ENCODE peak calls at places on chromosomes 6 and 20, in five cellular contexts. M is heart left ventricle, R is endothelial cell of umbilical vein, O is IMR-90, X is ovary. Z is an unnamed sample.

GRCh38 chr6:161455848-161456247 is 182.0 kb upstream of the AGPAT4 start:
- DNase-seq in M (no peak), X (no peak), R (no peak), O (no peak), Z (no peak)

GRCh38 chr6:835476-836160 is 142.7 kb upstream of the EXOC2 start:
- DNase-seq in O (no peak), R (no peak), X (no peak), M (no peak), Z (no peak)

GRCh38 chr6:71211799-71212198 is 76.8 kb upstream of the OGFRL1 start:
- DNase-seq in O (no peak), X (no peak), R (no peak), M (no peak), Z (no peak)

GRCh38 chr6:16179970-16180431 is 51.1 kb downstream of the MYLIP start:
- DNase-seq in X (no peak), M (no peak), R (no peak), O (no peak), Z (no peak)

GRCh38 chr6:170383466-170384075 is 77.0 kb downstream of the FAM120B start:
- DNase-seq in M (no peak), X (no peak), R (no peak), O (no peak), Z (peak; percentile 20)

GRCh38 chr20:55740076-55740475 is 265.2 kb downstream of the CBLN4 start:
- DNase-seq in O (no peak), R (no peak), X (no peak), M (no peak), Z (no peak)

GRCh38 chr6:151089916-151090443 is 149.8 kb upstream of the AKAP12 start:
- DNase-seq in O (no peak), R (no peak), M (no peak), X (no peak), Z (no peak)

GRCh38 chr6:129709451-129709908 is 497 bp downstream of the ARHGAP18 start:
- DNase-seq in X (peak; percentile 47), M (no peak), O (peak; percentile 58), R (peak; percentile 70), Z (no peak)

GRCh38 chr20:14673164-14673563 is 335.8 kb upstream of the FLRT3 start:
- DNase-seq in X (no peak), R (no peak), O (no peak), M (no peak), Z (no peak)

GRCh38 chr6:11098009-11098408 is 4.4 kb downstream of the SMIM13 start:
- DNase-seq in O (no peak), X (no peak), R (no peak), M (no peak), Z (no peak)

GRCh38 chr20:38178065-38178471 is 13.0 kb upstream of the TGM2 start:
- DNase-seq in R (no peak), M (no peak), O (peak; percentile 38), X (no peak), Z (no peak)

GRCh38 chr6:154213782-154214181 is 142.8 kb downstream of the IPCEF1 start:
- DNase-seq in M (no peak), O (no peak), R (no peak), X (no peak), Z (no peak)

GRCh38 chr6:52227495-52227894 is 16.8 kb downstream of the IL17F start:
- DNase-seq in X (no peak), M (no peak), O (peak; percentile 1), R (no peak), Z (no peak)

GRCh38 chr6:128252293-128253176 is 267.9 kb downstream of the PTPRK start:
- DNase-seq in M (no peak), O (peak; percentile 37), R (no peak), X (no peak), Z (no peak)

GRCh38 chr20:6017880-6018279 is 36.0 kb downstream of the LRRN4 start:
- DNase-seq in X (no peak), O (no peak), M (no peak), R (no peak), Z (no peak)

GRCh38 chr6:9516207-9516606 is 898.7 kb downstream of the TFAP2A start:
- DNase-seq in R (no peak), O (peak; percentile 83), X (no peak), M (no peak), Z (no peak)

GRCh38 chr6:156866181-156866862 is 89.1 kb downstream of the ARID1B start:
- DNase-seq in M (no peak), O (peak; percentile 73), X (no peak), R (peak; percentile 43), Z (no peak)

GRCh38 chr6:169849396-169849795 is 98.0 kb downstream of the ERMARD start:
- DNase-seq in M (peak; percentile 48), O (no peak), X (no peak), R (no peak), Z (no peak)

GRCh38 chr20:671252-672030 is 4.2 kb downstream of the SCRT2 start:
- DNase-seq in M (no peak), O (no peak), R (no peak), X (no peak), Z (no peak)

GRCh38 chr20:53839423-53840176 is 230.8 kb downstream of the BCAS1 start:
- DNase-seq in X (no peak), O (no peak), M (peak; percentile 68), R (no peak), Z (no peak)

GRCh38 chr6:11650297-11650696 is 112.7 kb downstream of the TMEM170B start:
- DNase-seq in M (no peak), X (no peak), R (peak; percentile 99), O (peak; percentile 90), Z (no peak)

GRCh38 chr6:125821825-125822281 is 31.1 kb downstream of the NCOA7 start:
- DNase-seq in O (no peak), X (no peak), M (no peak), R (peak; percentile 99), Z (no peak)

GRCh38 chr6:15870354-15871043 is 207.7 kb upstream of the DTNBP1 start:
- DNase-seq in R (peak; percentile 91), O (no peak), M (no peak), X (no peak), Z (no peak)

GRCh38 chr20:62365814-62366369 is 1.2 kb downstream of the LAMA5 start:
- DNase-seq in O (no peak), R (no peak), M (peak; percentile 72), X (peak; percentile 29), Z (no peak)

GRCh38 chr6:144675231-144675861 is 390.2 kb downstream of the UTRN start:
- DNase-seq in O (peak; percentile 52), M (no peak), X (no peak), R (peak; percentile 17), Z (peak; percentile 81)

GRCh38 chr20:40582531-40582930 is 106.5 kb downstream of the MAFB start:
- DNase-seq in R (no peak), M (no peak), X (no peak), O (no peak), Z (no peak)

GRCh38 chr6:11223296-11223695 is 9.2 kb downstream of the NEDD9 start:
- DNase-seq in M (no peak), O (no peak), R (peak; percentile 66), X (no peak), Z (no peak)

GRCh38 chr6:78916411-78916810 is 49.1 kb downstream of the IRAK1BP1 start:
- DNase-seq in M (no peak), X (no peak), R (no peak), O (no peak), Z (no peak)

GRCh38 chr20:50067018-50067417 is 45.9 kb downstream of the UBE2V1 start:
- DNase-seq in R (no peak), O (no peak), M (peak; percentile 24), X (no peak), Z (no peak)

GRCh38 chr6:118249680-118250079 is 298.4 kb upstream of the PLN start:
- DNase-seq in O (no peak), X (no peak), M (no peak), R (peak; percentile 18), Z (no peak)

GRCh38 chr6:40352006-40352405 is 235.2 kb downstream of the LRFN2 start:
- DNase-seq in R (no peak), X (no peak), O (no peak), M (no peak), Z (peak; percentile 42)

GRCh38 chr6:122033564-122034181 is 365.8 kb upstream of the HSF2 start:
- DNase-seq in O (peak; percentile 70), R (peak; percentile 69), M (no peak), X (no peak), Z (no peak)

DNA sequence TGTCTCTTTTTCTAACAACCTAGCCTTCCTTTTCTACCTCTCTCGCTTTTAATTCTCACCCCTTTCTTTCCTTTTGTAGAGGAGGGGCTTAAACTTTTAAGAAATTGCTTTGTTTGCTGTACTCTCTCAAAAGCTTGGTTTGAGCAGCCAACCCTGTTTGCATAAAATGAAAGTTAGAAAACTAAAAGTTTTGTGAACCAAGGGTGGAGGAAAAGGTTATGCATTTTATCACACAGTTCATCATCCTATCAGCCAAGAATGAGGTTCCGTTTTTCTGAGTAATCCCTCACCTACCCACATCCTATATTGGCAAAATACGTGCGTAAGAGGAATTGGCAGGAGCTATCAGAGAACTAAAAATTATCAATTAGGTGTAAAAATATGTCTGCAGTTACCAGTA is 42.8 kb upstream of the LOC128125822 start:
- DNase-seq in M (no peak), O (no peak), R (no peak), X (no peak), Z (no peak)
- TF ChIP-seq POLR2A in M (no peak), O (no peak), R (no peak), X (no peak), Z (no peak)

DNA sequence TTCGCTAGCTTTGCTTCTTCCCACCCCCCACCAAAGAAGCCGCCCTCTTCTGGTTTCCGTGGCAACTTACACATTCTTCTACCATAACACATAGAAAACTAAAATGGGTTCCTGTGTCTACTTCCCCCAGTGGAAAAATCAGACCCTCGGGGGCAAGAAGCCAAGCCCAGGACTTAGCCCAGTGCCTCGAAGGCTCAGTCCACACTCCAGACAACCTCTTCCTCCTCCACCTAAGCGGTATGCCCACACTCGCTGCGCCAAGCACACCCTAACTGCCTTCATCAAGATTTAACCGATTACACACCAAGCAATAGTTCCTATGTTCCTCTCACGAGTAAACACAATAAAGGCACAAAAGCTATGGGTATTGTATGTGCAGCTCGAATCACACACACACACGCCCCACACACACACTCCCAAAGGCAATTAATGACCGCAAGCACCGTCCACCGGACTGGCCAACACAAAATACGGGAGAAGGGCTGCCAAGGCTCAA is 537 bp downstream of the PPIL4 start:
- DNase-seq in X (peak; percentile 58), R (peak; percentile 86), O (peak; percentile 73), M (no peak), Z (peak; percentile 42)
- TF ChIP-seq CTCF in X (no peak), R (no peak), O (peak; percentile 23), M (no peak), Z (no peak)

GRCh38 chr20:51563141-51563596 is 20.6 kb upstream of the NFATC2 start:
- DNase-seq in R (no peak), M (no peak), X (no peak), O (no peak), Z (no peak)
- H3K4me3 ChIP-seq in R (peak overlapping the region; percentile 62), M (peak overlapping the region; percentile 56), X (peak overlapping the region; percentile 50), O (peak overlapping the region; percentile 54), Z (no peak overlapping the region)

DNA sequence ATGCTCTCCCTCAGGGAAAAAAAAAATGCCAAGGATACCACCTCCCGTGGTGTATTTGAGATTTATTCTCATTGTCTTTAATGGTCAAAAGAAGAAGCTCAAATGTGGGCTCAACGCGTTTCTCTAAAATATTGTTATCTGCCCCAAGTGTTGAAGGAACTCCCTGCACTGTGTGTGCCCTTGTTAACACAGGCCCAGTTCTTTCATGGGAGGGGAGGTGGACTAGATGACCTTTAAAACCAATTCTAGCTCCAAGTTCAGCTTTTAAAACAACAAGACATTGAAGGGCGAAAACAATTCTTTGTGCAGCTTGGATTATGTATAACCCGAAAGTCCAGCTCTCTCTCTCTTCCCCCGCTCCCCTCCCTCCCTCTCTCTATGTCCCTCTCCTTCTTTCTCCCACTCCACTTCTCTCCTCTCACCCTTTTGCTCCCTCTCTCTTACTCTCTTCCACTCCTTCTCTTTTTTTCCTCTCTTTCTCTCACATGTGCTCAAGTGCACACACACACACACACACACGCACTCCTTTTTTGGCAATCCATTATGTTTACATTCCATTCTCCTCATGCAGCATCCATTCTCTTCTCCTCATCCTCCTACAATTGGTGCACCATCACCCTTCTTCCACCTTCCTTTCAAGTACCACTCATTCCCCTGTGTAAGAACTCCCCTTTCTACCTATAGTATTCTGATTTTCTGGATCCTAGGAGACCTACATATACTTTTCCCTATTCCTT is 8.5 kb downstream of the HLA-DMB start:
- DNase-seq in M (no peak), O (peak; percentile 76), X (no peak), R (no peak), Z (no peak)
- TF ChIP-seq POLR2A in M (no peak), O (no peak), X (no peak), R (no peak), Z (no peak)

Z was measured in lower leg skin.